ENCODE peak calls at places on chromosome 20, in six cellular contexts. K, G, P, S, N and H are unnamed samples. For H3K4me1, the result is how much of the 10 kb centered on the place peaks cover.

GRCh38 chr20:63128367-63128766 is 87.6 kb downstream of the YTHDF1 start:
- DNase-seq in S (no peak), P (no peak), G (no peak), K (no peak), N (no peak), H (peak)

GRCh38 chr20:62587757-62588402 is 54.4 kb upstream of the SLCO4A1 start:
- DNase-seq in P (no peak), N (peak), K (no peak), S (peak), G (peak), H (no peak)

GRCh38 chr20:5977975-5978374 is 27.5 kb downstream of the MCM8 start:
- DNase-seq in G (no peak), S (no peak), K (no peak), N (no peak), P (no peak), H (no peak)

GRCh38 chr20:35821807-35822242 is 50.0 kb downstream of the PHF20 start:
- DNase-seq in K (peak), S (no peak), G (no peak), N (peak), P (peak), H (no peak)

GRCh38 chr20:20466341-20466879 is 98.5 kb downstream of the INSM1 start:
- DNase-seq in K (no peak), P (peak), N (no peak), G (no peak), S (no peak), H (no peak)

GRCh38 chr20:20628314-20628713 is 84.1 kb downstream of the RALGAPA2 start:
- DNase-seq in P (no peak), N (no peak), S (no peak), G (no peak), K (no peak), H (no peak)

GRCh38 chr20:9223296-9223695 is 154.4 kb downstream of the PLCB4 start:
- DNase-seq in N (no peak), S (no peak), P (no peak), G (no peak), K (no peak), H (no peak)

GRCh38 chr20:41095110-41095969 is 42.0 kb upstream of the PLCG1 start:
- DNase-seq in G (peak), N (peak), K (peak), S (peak), P (no peak), H (peak)

GRCh38 chr20:38065764-38066375 is 32.3 kb downstream of the RPRD1B start:
- DNase-seq in G (no peak), N (no peak), P (no peak), S (no peak), K (no peak), H (no peak)

GRCh38 chr20:59948212-59948611 is 8.0 kb downstream of the FAM217B start:
- DNase-seq in K (no peak), G (no peak), P (no peak), N (no peak), S (no peak), H (no peak)

GRCh38 chr20:34999782-35000181 is 44.1 kb downstream of the MYH7B start:
- DNase-seq in G (no peak), S (no peak), P (no peak), K (no peak), N (no peak), H (no peak)

GRCh38 chr20:41482647-41483552 is 116.3 kb upstream of the EMILIN3 start:
- DNase-seq in K (peak), N (no peak), G (no peak), P (peak), S (no peak), H (no peak)

GRCh38 chr20:54078296-54078695 is 7.9 kb upstream of the BCAS1 start:
- DNase-seq in P (no peak), G (no peak), K (no peak), N (no peak), S (no peak), H (no peak)

GRCh38 chr20:47233333-47234188 is 122.9 kb downstream of the ZMYND8 start:
- DNase-seq in G (no peak), P (no peak), N (no peak), K (no peak), S (no peak), H (no peak)
- H3K4me1 ChIP-seq in G (under half), P (under half), N (under half), K (under half), S (under half), H (under half)

DNA sequence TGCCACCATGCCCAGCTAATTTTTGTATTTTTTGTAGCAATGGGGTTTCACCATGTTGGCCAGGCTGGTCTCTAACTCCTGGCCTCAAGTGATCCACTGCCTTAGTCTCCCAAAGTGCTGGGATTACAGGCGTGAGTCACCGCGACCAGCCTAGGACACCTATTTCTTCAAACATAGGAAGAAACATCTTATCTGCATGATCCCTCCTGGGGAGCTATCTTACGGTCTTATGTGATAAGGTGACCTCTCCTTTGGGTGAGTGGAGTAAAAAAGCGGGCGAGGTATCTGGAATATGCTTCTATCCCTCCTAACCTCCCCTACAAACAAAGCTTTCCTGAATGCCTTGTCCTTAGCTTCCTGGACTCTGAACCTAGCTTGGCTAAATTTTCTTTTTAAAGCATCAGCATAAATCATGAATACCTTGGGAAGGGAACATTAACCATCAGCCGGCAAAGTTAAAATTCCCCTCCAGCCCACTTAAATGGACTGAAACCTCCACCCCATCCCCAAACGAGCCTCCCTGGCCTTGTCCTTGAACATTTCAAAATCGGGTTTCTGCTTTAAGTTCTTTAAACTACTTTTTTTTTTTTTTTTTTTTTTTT is 24.5 kb downstream of the RIPOR3 start:
- DNase-seq in N (no peak), K (no peak), S (no peak), G (no peak), P (no peak), H (no peak)
- H3K4me1 ChIP-seq in N (under half), K (under half), S (under half), G (under half), P (under half), H (under half)

GRCh38 chr20:32236819-32237218 is 29.1 kb downstream of the POFUT1 start:
- DNase-seq in K (no peak), G (no peak), P (no peak), N (no peak), S (no peak), H (no peak)

GRCh38 chr20:32237419-32237818 is 29.7 kb downstream of the POFUT1 start:
- DNase-seq in N (no peak), S (no peak), P (no peak), K (no peak), G (no peak), H (no peak)

GRCh38 chr20:32235331-32236047 is 27.8 kb downstream of the POFUT1 start:
- DNase-seq in N (no peak), K (no peak), S (no peak), G (no peak), P (no peak), H (no peak)

GRCh38 chr20:32234135-32234808 is 26.6 kb downstream of the POFUT1 start:
- DNase-seq in G (no peak), K (no peak), P (no peak), S (no peak), N (no peak), H (no peak)

GRCh38 chr20:32236048-32236533 is 28.4 kb downstream of the POFUT1 start:
- DNase-seq in P (peak), S (no peak), G (no peak), N (no peak), K (no peak), H (no peak)
- H3K4me1 ChIP-seq in P (under half), S (under half), G (under half), N (under half), K (under half), H (under half)

DNA sequence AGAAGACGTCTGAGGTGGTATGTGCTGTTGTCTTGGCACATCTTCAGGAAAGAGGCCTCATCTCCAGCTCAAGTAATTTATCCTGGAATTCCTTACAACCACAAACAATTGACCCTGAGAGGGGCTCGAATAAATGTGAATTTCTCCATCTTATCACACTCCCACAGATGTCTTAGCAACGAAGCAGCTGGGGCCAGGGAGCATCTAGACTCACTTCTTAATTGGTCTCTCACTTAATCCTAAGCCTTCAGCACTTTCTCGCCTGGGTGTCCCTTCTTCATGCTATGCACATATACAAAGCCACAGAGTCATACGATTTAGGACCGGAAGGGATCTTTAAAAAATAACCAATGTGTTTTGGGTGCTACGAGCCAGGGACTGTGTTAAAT is 27.1 kb downstream of the PCK1 start:
- DNase-seq in S (no peak), K (no peak), P (no peak), N (no peak), G (no peak), H (no peak)
- H3K4me1 ChIP-seq in S (under half), K (under half), P (under half), N (under half), G (under half), H (under half)

GRCh38 chr20:25061821-25062530 is 4.0 kb upstream of the ACSS1 start:
- DNase-seq in G (no peak), N (no peak), P (no peak), K (no peak), S (no peak), H (no peak)

GRCh38 chr20:25059866-25060465 is 2.0 kb upstream of the ACSS1 start:
- DNase-seq in S (no peak), N (no peak), P (no peak), G (no peak), K (no peak), H (no peak)

GRCh38 chr20:25062841-25063240 is 4.9 kb upstream of the ACSS1 start:
- DNase-seq in P (no peak), S (no peak), N (no peak), K (no peak), G (no peak), H (no peak)

GRCh38 chr20:25059487-25059820 is 1.5 kb upstream of the ACSS1 start:
- DNase-seq in K (no peak), P (no peak), N (no peak), G (no peak), S (no peak), H (no peak)

DNA sequence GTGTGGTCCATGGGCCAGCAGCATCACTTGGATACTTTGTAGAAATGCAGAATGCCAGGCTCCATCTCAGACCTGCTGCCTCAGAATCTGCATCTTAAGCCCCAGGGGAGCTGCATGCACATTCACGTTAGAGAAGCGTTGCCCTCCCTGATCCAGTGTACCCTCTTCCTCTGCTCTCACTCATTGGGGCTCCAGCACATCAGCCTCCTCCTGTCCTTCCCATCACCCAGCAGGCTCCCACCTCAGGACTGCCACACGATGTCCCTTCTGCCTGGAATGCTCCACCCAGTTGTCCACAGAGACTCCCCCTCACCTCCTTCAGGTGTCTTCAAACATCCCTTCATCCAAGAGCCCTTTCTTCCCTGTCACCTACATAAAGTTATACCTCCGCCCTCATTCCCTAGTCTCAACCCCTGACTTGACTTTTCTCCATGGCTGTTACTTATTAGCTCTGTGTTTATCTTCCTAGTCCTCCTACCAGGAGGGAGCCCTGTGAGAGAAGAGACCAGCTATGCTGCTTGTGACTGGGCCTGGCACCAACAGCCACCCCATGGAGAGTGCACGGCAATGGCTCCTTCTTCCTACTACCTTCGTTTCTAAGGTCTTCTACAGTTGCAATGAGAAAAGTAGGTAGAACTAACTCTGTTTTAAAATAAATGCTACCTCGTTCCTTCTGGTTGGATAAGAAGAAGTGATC is 3.3 kb upstream of the ACSS1 start:
- DNase-seq in P (no peak), S (no peak), G (no peak), N (no peak), K (no peak), H (no peak)
- H3K4me1 ChIP-seq in P (under half), S (under half), G (under half), N (under half), K (under half), H (under half)

DNA sequence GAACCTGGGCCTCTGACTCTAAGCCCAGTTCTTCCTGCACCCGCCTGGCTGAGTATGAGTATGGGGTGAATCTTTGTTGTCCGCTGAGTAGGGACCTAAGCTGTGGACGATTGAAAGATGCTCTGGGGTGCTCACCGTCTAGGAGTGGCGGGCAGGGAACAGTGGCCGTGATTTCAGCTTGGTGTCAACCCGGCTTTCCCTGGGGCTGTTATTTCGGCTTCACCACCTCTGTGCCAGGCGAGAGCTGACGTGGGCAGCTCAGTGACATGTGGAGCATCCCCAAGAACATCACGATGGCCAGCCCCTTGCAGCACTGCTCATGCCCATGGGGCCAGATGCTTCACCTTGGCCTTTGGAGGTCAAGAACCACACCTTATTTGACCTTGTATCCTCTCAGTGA is 102.6 kb downstream of the TOX2 start:
- DNase-seq in P (no peak), S (no peak), K (no peak), G (no peak), N (no peak), H (no peak)
- H3K4me1 ChIP-seq in P (under half), S (under half), K (under half), G (under half), N (under half), H (under half)

GRCh38 chr20:32112862-32113261 is 3.3 kb downstream of the TM9SF4 start:
- DNase-seq in K (no peak), N (no peak), S (no peak), P (no peak), G (no peak), H (no peak)
- H3K4me1 ChIP-seq in K (under half), N (under half), S (under half), P (under half), G (under half), H (under half)

GRCh38 chr20:4813839-4814695 is 92.4 kb downstream of the PRND start:
- DNase-seq in P (no peak), G (no peak), N (peak), S (peak), K (no peak), H (no peak)
- H3K4me1 ChIP-seq in P (under half), G (under half), N (under half), S (under half), K (under half), H (under half)

GRCh38 chr20:49267327-49267726 is 10.5 kb downstream of the ZNFX1 start:
- DNase-seq in S (no peak), G (no peak), P (no peak), N (no peak), K (no peak), H (no peak)
- H3K4me1 ChIP-seq in S (under half), G (under half), P (under half), N (under half), K (under half), H (under half)

DNA sequence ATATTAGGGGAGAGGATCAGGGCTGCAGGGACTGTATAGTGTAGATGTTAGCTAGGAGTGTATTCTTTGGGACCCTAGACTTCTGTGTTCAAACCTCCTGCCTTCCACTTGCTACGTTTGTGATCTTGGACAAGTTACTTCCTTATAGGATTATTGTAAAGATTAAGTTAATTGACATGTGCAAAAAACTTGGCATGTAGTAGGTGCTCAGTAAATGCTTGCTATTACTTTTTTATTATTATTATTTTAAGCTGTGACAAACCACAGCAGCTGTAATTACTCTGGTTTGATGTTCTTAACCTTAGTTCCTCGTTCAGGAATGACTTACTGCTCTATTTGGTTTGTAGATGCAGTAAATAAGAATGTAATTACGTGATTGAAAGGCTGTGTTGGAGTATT is 3.2 kb downstream of the ARFGEF2 start:
- DNase-seq in N (no peak), G (no peak), K (no peak), P (no peak), S (no peak), H (no peak)
- H3K4me1 ChIP-seq in N (under half), G (under half), K (under half), P (under half), S (under half), H (under half)